ENCODE peak calls at places on chromosomes 16 and 17, in five cellular contexts. J is SJSA1; D is fibroblast of lung; O is CD4-positive, CD25-positive, alpha-beta regulatory T cell; G is GM23338. M is an unnamed sample.

GRCh38 chr17:64223931-64224657 is 39.0 kb downstream of the TEX2 start:
- DNase-seq in O (no peak), J (no peak), D (no peak), G (no peak), M (no peak)

GRCh38 chr16:31082368-31083045 is 6.2 kb downstream of the PRSS53 start:
- DNase-seq in G (no peak), J (no peak), O (no peak), D (no peak), M (no peak)

GRCh38 chr16:30741461-30741914 is 6.7 kb upstream of the PHKG2 start:
- DNase-seq in O (no peak), D (peak; percentile 91), J (peak; percentile 81), G (peak; percentile 60), M (peak; percentile 96)

GRCh38 chr17:49146620-49147306 is 14.2 kb downstream of the B4GALNT2 start:
- DNase-seq in G (no peak), J (peak; percentile 88), D (peak; percentile 99), O (no peak), M (peak; percentile 92)

GRCh38 chr16:1972490-1972877 is 631 bp downstream of the TBL3 start:
- DNase-seq in J (no peak), G (peak; percentile 56), O (no peak), D (peak; percentile 27), M (no peak)

GRCh38 chr17:41530062-41531048 is 2.2 kb upstream of the KRT19 start:
- DNase-seq in J (peak; percentile 80), D (peak; percentile 97), G (no peak), O (no peak), M (peak; percentile 96)

GRCh38 chr16:22329199-22329695 is 32.0 kb downstream of the POLR3E start:
- DNase-seq in J (no peak), D (no peak), O (no peak), G (no peak), M (no peak)

GRCh38 chr17:68398731-68399637 is 58.3 kb downstream of the WIPI1 start:
- DNase-seq in J (peak; percentile 76), O (no peak), D (peak; percentile 62), G (peak; percentile 90), M (no peak)

GRCh38 chr17:41915566-41915965 is 3.2 kb downstream of the ACLY start:
- DNase-seq in J (no peak), O (no peak), G (no peak), D (no peak), M (no peak)

GRCh38 chr16:18983565-18984424 is at the start of gene TMC7:
- DNase-seq in O (no peak), D (peak; percentile 83), J (peak; percentile 92), G (peak; percentile 97), M (no peak)

GRCh38 chr17:42200702-42201101 is 6.4 kb upstream of the GHDC start:
- DNase-seq in O (no peak), D (peak; percentile 51), J (no peak), G (no peak), M (no peak)

GRCh38 chr16:84509032-84509950 is 4.8 kb upstream of the MEAK7 start:
- DNase-seq in G (peak; percentile 65), O (no peak), J (no peak), D (no peak), M (no peak)

GRCh38 chr16:3992297-3993051 is 112.0 kb upstream of the CREBBP start:
- DNase-seq in D (no peak), O (no peak), G (peak; percentile 42), J (no peak), M (no peak)

GRCh38 chr16:3997231-3997841 is 116.8 kb upstream of the CREBBP start:
- DNase-seq in O (no peak), D (no peak), G (no peak), J (no peak), M (no peak)

GRCh38 chr16:3988824-3989223 is 108.3 kb upstream of the CREBBP start:
- DNase-seq in D (no peak), O (no peak), J (no peak), G (no peak), M (no peak)

GRCh38 chr16:3998793-3999478 is 117.3 kb downstream of the ADCY9 start:
- DNase-seq in O (no peak), G (no peak), J (no peak), D (peak; percentile 79), M (no peak)

DNA sequence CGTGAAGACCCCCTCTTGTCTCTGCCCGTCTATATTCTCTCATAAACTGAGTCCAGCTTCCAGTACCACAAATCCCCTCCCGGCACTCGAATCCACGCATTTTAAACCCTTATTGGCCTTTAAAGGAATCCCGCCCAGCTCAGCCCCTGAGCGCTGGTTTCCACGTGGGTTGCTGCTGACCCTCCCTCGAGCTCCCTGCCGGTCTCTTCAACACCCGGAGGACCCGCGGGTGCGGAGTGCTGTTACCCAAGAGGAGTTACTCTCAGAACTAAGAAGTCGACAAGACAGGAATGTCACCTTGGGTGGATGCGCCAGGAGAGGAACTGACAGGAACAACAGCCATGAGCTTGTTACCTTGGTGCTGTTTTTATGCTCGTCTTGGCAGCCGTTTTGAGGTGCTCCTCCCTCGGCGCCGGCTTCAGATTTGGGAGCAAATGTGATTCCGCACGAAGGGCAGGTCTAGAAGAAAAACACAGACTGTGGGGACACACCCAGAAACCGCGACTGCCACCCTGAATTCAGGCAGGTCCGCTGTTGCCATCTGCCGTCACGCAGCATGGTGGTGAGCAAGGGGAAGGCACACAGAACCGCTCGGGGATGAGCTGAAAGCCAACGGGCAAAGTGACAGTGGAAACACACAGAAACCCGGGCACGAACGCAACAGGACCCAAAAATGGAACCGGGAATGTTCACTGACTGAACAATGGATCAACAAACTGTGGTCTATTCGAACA is 112.7 kb upstream of the CREBBP start:
- DNase-seq in G (no peak), J (no peak), D (no peak), O (no peak), M (no peak)
- H3K36me3 ChIP-seq in G (no peaks in the 10 kb centered on the region), J (peaks cover 3% of the 10 kb centered on the region), D (no peaks in the 10 kb centered on the region), O (no peaks in the 10 kb centered on the region), M (no peaks in the 10 kb centered on the region)

GRCh38 chr17:74529243-74529642 is 2.0 kb downstream of the CD300LB start:
- DNase-seq in J (no peak), O (no peak), G (no peak), D (no peak), M (no peak)

GRCh38 chr17:74531231-74531761 is at the start of gene CD300LB:
- DNase-seq in O (no peak), J (peak; percentile 42), G (no peak), D (no peak), M (no peak)

GRCh38 chr17:74530751-74531150 is 524 bp downstream of the CD300LB start:
- DNase-seq in G (no peak), D (no peak), O (no peak), J (no peak), M (no peak)

GRCh38 chr17:74528491-74529199 is 2.6 kb downstream of the CD300LB start:
- DNase-seq in G (no peak), D (no peak), J (peak; percentile 30), O (no peak), M (no peak)

DNA sequence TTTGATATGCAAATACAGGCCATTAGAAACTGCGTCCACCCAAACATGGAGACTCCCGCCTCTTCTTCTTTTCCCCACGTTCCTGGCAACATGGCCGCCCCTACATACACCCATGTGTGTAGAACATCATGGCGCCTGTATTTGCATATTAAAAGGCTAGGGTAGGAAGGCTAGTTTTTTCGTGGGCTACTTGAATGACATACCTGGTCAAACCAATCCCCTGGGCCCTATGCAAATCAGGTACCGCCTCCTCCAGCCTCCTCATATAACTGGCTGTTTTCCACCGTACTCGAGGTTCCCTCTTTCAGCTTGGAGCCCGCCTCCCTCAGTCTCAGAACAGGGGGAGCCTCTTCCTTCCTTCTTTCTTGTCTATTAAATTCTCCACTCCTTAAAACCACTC is 840 bp upstream of the CD300LB start:
- DNase-seq in O (no peak), D (no peak), J (peak; percentile 31), G (peak; percentile 86), M (no peak)
- H3K4me3 ChIP-seq in O (no peak overlapping the region), D (no peak overlapping the region), J (no peak overlapping the region), G (no peak overlapping the region), M (no peak overlapping the region)

GRCh38 chr16:87273471-87274030 is 43.6 kb downstream of the C16orf95 start:
- DNase-seq in O (no peak), G (no peak), D (no peak), J (no peak), M (no peak)
- H3K36me3 ChIP-seq in O (no peaks in the 10 kb centered on the region), G (no peaks in the 10 kb centered on the region), D (no peaks in the 10 kb centered on the region), J (no peaks in the 10 kb centered on the region), M (no peaks in the 10 kb centered on the region)

DNA sequence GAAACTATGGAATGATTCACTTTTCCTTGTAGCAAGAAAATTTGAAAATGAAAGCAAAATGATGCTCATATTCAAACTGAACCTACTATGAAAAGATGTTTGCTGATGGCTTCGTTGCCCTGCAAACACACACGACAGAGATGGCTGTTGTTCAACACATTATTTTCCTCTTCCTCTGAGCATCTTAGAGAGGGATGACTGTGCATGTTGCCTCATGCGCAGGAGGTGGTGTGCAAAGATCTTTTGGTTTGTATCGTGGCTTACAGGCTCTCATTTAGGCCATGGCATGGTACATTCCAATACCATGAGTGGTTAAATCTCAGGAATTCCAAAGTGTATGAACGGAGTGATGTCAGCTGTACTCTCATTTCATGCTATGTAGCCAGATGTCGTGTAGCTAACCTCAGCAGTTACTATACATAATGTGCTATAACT is 164.5 kb downstream of the PRKCA start:
- DNase-seq in D (peak; percentile 100), J (peak; percentile 92), O (no peak), G (peak; percentile 26), M (peak; percentile 98)
- H3K4me3 ChIP-seq in D (no peak overlapping the region), J (no peak overlapping the region), O (peak overlapping the region; percentile 47), G (no peak overlapping the region), M (no peak overlapping the region)

DNA sequence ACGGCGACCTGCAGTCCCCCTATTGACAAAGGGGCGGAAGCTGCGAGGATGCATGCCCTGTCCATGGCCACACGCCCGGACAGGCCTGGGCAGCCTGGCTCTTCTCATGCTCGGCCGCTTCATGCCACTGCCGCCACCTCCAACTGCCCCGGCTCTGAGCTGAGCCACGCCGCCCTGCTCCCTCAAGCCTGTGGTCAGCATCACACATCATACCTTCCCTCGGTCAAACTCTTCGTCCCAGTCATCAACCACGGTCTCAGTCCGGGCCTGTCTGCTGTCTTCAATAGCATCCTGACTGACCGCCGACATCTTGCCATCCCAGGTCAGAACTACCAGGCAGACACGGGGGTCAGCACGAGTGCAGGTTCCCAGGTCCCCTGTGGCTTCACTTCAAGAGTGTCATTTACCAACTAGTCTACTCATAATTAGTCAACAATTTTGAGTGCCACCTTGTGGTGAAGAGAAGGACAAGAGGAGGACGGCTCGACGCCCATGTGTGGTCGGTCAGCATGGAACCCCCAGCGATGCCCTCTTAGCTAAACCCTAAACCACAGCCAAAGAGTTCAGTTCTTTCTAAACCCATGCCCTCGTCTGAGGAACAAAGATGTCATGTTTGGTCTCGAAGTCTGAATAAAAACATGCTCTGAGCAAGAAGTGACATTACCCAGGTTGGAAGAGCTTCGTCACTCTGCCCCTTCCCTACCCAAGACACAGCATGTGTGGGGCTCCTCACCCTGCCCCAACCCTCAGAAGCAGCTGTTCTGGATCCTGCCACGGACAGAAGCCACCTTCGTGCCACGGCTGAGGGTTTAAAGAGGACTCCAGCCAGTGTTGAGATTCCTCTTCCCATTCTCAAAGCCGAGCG is 16.9 kb upstream of the CYTH1 start:
- DNase-seq in O (no peak), G (peak; percentile 27), J (no peak), D (peak; percentile 53), M (no peak)
- H3K36me3 ChIP-seq in O (peaks cover 77% of the 10 kb centered on the region), G (peaks cover 35% of the 10 kb centered on the region), J (peaks cover 83% of the 10 kb centered on the region), D (peaks cover 43% of the 10 kb centered on the region), M (peaks cover 5% of the 10 kb centered on the region)

GRCh38 chr17:81090361-81091133 is 55.6 kb downstream of the BAIAP2 start:
- DNase-seq in D (no peak), J (no peak), O (no peak), G (peak; percentile 78), M (no peak)
- H3K4me3 ChIP-seq in D (no peak overlapping the region), J (no peak overlapping the region), O (no peak overlapping the region), G (no peak overlapping the region), M (no peak overlapping the region)

M was measured in kidney epithelial cell.